ENCODE peak calls at places on chromosomes 3 and 15, in four cellular contexts. Q, A, L and X are unnamed samples.

GRCh38 chr3:47780727-47781325 is 867 bp downstream of the SMARCC1 start:
- DNase-seq in Q (no peak), A (peak), L (peak), X (no peak)

GRCh38 chr3:170383567-170383966 is 26.1 kb downstream of the SKIL start:
- DNase-seq in Q (no peak), A (peak), L (no peak), X (peak)

GRCh38 chr3:68972358-68972979 is 40.1 kb upstream of the TAFA4 start:
- DNase-seq in Q (peak), A (peak), L (peak), X (peak)

GRCh38 chr3:129651316-129652202 is 45.1 kb upstream of the PLXND1 start:
- DNase-seq in Q (no peak), A (peak), L (no peak), X (no peak)

GRCh38 chr15:85318048-85318731 is 62.2 kb upstream of the AKAP13 start:
- DNase-seq in Q (no peak), A (peak), L (no peak), X (peak)

GRCh38 chr3:194083253-194084224 is 52.4 kb upstream of the HES1 start:
- DNase-seq in Q (no peak), A (no peak), L (no peak), X (peak)

GRCh38 chr3:147218976-147219375 is 187.4 kb downstream of the ZIC4 start:
- DNase-seq in Q (no peak), A (no peak), L (no peak), X (no peak)

GRCh38 chr3:126983653-126984390 is 907 bp downstream of the PLXNA1 start:
- DNase-seq in Q (no peak), A (peak), L (no peak), X (no peak)

GRCh38 chr3:84601303-84601702 is 357.5 kb upstream of the CADM2 start:
- DNase-seq in Q (no peak), A (no peak), L (no peak), X (no peak)

GRCh38 chr3:31522152-31522551 is 10.6 kb upstream of the STT3B start:
- DNase-seq in Q (no peak), A (peak), L (no peak), X (peak)

GRCh38 chr3:187571701-187572100 is 98.5 kb downstream of the SST start:
- DNase-seq in Q (no peak), A (no peak), L (no peak), X (no peak)

GRCh38 chr3:58492385-58492970 is 582 bp downstream of the KCTD6 start:
- DNase-seq in Q (no peak), A (no peak), L (no peak), X (peak)

GRCh38 chr15:63018639-63019038 is 23.9 kb upstream of the TPM1 start:
- DNase-seq in Q (no peak), A (peak), L (no peak), X (peak)
- H3K4me3 ChIP-seq in Q (no peak), A (no peak), L (no peak), X (no peak)

DNA sequence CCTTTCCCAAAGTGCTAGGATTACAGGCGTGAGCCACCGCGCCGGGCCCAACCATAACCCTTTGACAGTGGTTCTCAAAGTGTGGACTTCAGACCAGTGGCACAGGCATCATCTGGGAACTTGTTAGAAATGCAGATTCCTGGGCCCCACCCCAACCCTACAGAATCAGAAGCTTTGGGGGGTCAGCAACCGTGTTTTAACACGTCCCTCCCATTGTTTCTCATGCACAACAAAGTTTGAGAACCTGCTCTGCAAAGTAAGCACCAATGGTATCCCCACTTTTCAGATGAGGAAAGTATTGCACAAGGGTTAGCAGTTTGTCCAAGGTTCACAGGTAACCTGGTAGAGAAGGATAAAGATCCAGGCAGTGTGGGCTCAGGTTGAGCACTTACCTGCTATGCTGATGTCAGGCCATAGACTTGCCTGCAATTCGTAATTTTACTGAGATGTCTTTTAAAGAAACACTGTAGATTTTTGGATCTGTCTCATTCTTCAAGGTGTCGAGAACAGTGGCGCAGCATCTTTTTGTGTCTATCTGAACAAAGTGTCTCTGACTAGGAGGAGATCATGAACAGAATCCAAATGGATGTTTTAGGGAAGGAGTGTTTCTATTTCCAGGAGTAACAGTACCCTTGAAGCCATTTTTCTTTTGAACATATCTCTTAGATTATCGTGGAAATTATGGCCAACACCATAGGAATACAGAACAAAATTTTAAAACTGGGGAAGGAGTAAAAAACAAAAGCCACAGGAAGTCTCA is 2.5 kb downstream of the GXYLT2 start:
- DNase-seq in Q (no peak), A (peak), L (no peak), X (no peak)
- H3K4me3 ChIP-seq in Q (no peak), A (no peak), L (no peak), X (no peak)

GRCh38 chr15:40936709-40937666 is 7.8 kb downstream of the DLL4 start:
- DNase-seq in Q (no peak), A (peak), L (no peak), X (peak)
- H3K4me3 ChIP-seq in Q (no peak), A (no peak), L (no peak), X (peak)

DNA sequence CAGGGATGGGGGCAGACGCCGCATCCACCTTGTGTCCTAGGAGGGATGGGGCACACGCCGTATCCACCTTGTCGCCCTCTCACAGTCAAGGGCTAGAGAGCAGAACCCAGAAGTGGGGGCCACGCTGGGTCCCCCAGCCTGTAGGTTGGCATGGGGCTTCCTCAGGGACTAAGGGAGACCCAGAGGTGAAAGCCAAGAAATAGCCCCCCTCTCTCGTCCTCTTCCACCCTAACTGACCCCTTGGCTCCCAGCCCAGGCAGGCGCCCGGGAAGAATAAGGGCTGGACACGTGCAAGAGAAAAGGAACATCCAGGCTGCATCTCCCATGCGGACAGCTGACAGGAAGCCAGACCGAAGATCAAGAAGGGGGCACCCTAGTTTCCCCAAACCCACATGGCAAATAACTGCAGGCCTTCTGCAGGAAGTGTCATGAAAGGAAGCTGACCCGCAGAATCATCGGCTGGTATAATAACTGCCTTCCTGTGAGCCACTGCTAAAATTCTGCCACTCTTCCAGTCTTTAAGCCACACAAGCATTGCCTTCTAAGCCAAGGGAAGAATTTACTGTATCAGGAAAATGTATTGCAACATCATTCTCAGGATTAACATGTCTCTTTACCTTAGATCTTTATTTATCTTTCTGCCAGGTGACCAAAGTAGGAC is 38.5 kb upstream of the TFRC start:
- DNase-seq in Q (no peak), A (no peak), L (peak), X (no peak)
- H3K4me3 ChIP-seq in Q (no peak), A (no peak), L (no peak), X (no peak)

DNA sequence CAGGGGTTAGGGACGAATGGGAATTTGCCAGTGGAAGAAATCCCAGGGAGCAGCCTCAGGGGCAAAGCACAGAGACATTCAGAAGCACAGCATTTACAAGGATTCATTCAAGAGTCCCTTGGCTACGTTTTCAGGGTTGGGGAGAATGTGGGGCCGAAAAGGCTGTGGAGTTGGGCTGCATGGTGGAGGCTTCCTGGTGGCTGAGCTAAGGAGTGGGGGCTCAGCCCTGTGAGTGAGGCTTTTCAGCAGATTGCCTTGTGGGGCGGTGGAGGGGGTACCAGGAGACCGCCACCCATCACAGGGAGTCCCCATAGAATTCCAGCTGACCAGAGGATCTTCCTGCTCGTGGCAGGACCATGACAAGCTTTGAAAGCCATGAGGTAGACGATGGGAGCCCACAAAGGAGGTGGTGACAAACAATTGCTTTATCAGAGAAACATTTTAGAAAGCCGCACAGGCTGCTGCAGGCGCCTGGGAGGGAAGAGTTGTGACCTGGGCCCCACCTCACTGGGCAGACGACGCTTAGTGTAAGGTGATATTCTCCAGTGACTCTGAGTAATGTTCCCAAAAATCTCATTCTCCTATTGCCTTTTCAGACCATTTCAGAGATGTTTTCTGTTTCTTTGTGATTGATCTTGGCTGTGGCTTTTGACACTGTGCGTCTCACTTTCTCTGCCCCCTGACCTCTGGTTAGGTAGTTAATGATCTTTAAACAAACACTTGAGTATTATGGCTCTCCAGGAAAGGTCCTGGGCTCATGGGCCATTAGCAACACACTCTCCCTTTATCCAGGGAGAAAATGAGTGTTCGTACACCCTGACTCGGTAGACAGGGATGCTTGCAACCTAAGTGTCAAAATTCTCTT is 127.9 kb downstream of the DNAJB8 start:
- DNase-seq in Q (peak), A (no peak), L (no peak), X (no peak)
- H3K4me3 ChIP-seq in Q (no peak), A (no peak), L (no peak), X (no peak)

GRCh38 chr3:50369271-50369670 is 9.9 kb upstream of the TMEM115 start:
- DNase-seq in Q (no peak), A (no peak), L (no peak), X (no peak)

GRCh38 chr3:50365080-50365841 is 5.9 kb upstream of the TMEM115 start:
- DNase-seq in Q (peak), A (peak), L (peak), X (peak)

GRCh38 chr3:50364573-50365079 is 5.3 kb upstream of the TMEM115 start:
- DNase-seq in Q (peak), A (no peak), L (no peak), X (no peak)

GRCh38 chr3:50370594-50370993 is 11.3 kb upstream of the TMEM115 start:
- DNase-seq in Q (no peak), A (no peak), L (no peak), X (peak)

GRCh38 chr3:50365842-50366220 is 6.5 kb upstream of the TMEM115 start:
- DNase-seq in Q (no peak), A (no peak), L (no peak), X (no peak)
- H3K4me3 ChIP-seq in Q (peak), A (no peak), L (peak), X (no peak)

GRCh38 chr3:42056840-42057239 is 34.3 kb upstream of the TRAK1 start:
- DNase-seq in Q (peak), A (no peak), L (no peak), X (peak)

GRCh38 chr3:42057561-42058211 is 33.5 kb upstream of the TRAK1 start:
- DNase-seq in Q (peak), A (no peak), L (no peak), X (peak)

GRCh38 chr3:42063886-42064285 is 27.3 kb upstream of the TRAK1 start:
- DNase-seq in Q (no peak), A (peak), L (no peak), X (no peak)

GRCh38 chr3:42061711-42062408 is 29.3 kb upstream of the TRAK1 start:
- DNase-seq in Q (peak), A (peak), L (no peak), X (peak)

DNA sequence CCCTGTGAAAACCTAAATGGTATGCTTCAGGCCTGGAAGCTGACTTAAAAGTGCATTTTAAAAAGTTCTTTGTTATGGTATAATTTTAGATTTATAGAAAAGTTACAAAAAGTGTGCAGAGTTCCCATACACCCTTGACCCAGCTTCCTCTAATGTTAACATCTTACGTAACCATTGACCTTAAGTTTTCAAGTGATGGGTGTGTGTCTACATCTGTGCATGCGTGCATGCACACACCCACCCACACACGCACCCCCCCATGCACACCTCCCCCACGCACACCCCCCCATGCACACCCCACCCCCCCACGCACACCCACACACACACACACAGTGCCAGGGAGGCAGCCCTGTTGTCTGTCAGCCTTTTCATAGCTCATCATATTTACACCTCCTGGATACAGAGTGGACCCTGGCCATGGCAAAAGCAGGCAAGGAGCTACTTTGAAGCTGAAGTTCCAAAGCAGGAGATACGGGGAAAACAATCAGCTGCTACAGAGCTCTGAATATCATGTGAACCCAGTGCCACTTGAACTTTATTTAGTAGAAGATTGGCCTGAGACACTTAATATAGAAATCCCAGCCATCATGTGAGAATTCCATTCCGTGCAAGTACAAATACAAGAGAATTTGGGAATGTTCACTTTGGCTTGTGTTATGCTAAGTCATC is 30.0 kb upstream of the TRAK1 start:
- DNase-seq in Q (no peak), A (no peak), L (no peak), X (no peak)
- H3K4me3 ChIP-seq in Q (no peak), A (no peak), L (no peak), X (peak)

GRCh38 chr3:105865867-105866350 is 2.9 kb downstream of the CBLB start:
- DNase-seq in Q (no peak), A (no peak), L (no peak), X (no peak)
- H3K4me3 ChIP-seq in Q (peak), A (peak), L (no peak), X (peak)

DNA sequence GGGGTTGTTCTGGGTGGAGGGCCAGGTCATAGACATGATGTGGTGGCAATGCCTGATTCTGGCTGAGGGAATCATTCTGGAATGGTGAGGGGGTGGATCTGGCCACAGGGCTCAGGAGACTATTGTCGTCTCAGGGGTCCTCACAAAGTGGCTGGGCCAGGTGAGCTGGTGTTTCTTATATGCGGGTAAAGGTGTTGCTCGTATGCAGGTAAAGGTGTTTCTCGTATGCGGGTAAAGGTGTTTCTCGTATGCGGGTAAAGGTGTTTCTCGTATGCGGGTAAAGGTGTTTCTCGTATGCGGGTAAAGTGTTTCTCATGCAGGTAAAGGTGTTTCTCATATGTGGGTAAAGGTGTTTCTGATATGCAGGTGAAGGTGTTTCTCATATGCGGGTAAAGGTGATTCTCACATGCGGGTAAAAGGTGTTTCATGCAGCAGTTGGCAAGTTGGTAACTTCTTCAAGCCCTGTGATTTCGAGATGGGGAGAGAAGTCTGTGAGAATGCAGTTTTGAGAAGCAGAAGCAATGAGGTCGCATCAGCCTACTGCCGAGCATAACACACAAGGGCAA is 10.5 kb upstream of the MUC4 start:
- DNase-seq in Q (no peak), A (no peak), L (no peak), X (no peak)
- H3K4me3 ChIP-seq in Q (no peak), A (no peak), L (no peak), X (no peak)